ENCODE peak calls at places on chromosome 11, in five cellular contexts. V is A549, I is AG04450, S is K562, X is left lung. N is an unnamed sample.

GRCh38 chr11:73519266-73519665 is 78.6 kb downstream of the FAM168A start:
- DNase-seq in V (no peak), I (no peak), S (no peak), X (no peak), N (no peak)

GRCh38 chr11:24861440-24861839 is 364.6 kb downstream of the LUZP2 start:
- DNase-seq in V (no peak), I (no peak), S (no peak), X (no peak), N (no peak)

GRCh38 chr11:2539761-2540520 is 95.1 kb downstream of the KCNQ1 start:
- DNase-seq in V (no peak), I (no peak), S (no peak), X (peak; percentile 17), N (peak; percentile 35)

GRCh38 chr11:19976281-19976941 is 183.9 kb downstream of the DBX1 start:
- DNase-seq in V (no peak), I (no peak), S (peak; percentile 21), X (no peak), N (no peak)

GRCh38 chr11:116229581-116229980 is 543.2 kb downstream of the BUD13 start:
- DNase-seq in V (no peak), I (no peak), S (no peak), X (no peak), N (no peak)

GRCh38 chr11:26806209-26806608 is 84.3 kb upstream of the SLC5A12 start:
- DNase-seq in V (no peak), I (no peak), S (no peak), X (no peak), N (no peak)

GRCh38 chr11:86257446-86257845 is 12.9 kb downstream of the EED start:
- DNase-seq in V (no peak), I (no peak), S (no peak), X (no peak), N (no peak)

GRCh38 chr11:126929186-126930085 is 71.1 kb downstream of the KIRREL3 start:
- DNase-seq in V (no peak), I (no peak), S (no peak), X (no peak), N (no peak)

GRCh38 chr11:114077482-114078305 is 18.2 kb downstream of the ZBTB16 start:
- DNase-seq in V (no peak), I (no peak), S (no peak), X (no peak), N (no peak)

GRCh38 chr11:126467471-126467870 is 112.0 kb downstream of the ST3GAL4 start:
- DNase-seq in V (no peak), I (no peak), S (no peak), X (no peak), N (no peak)

GRCh38 chr11:61693897-61694840 is 14.0 kb downstream of the DAGLA start:
- DNase-seq in V (no peak), I (no peak), S (no peak), X (no peak), N (no peak)

GRCh38 chr11:129881570-129882170 is 13.7 kb downstream of the NFRKB start:
- DNase-seq in V (peak; percentile 51), I (no peak), S (peak; percentile 56), X (no peak), N (no peak)

GRCh38 chr11:76984741-76985140 is 49.5 kb upstream of the B3GNT6 start:
- DNase-seq in V (no peak), I (no peak), S (no peak), X (no peak), N (no peak)

GRCh38 chr11:34251640-34251980 is 106.2 kb downstream of the ABTB2 start:
- DNase-seq in V (no peak), I (no peak), S (no peak), X (no peak), N (no peak)

GRCh38 chr11:120181446-120181992 is 29.3 kb upstream of the OAF start:
- DNase-seq in V (no peak), I (no peak), S (no peak), X (no peak), N (no peak)

GRCh38 chr11:32713496-32713895 is 81.0 kb downstream of the CCDC73 start:
- DNase-seq in V (no peak), I (no peak), S (no peak), X (no peak), N (no peak)

GRCh38 chr11:17504330-17505107 is 27.9 kb upstream of the ABCC8 start:
- DNase-seq in V (peak; percentile 83), I (peak; percentile 6), S (peak; percentile 63), X (peak; percentile 74), N (peak; percentile 87)

GRCh38 chr11:75639752-75640151 is 29.1 kb downstream of the MAP6 start:
- DNase-seq in V (no peak), I (no peak), S (no peak), X (peak; percentile 86), N (peak; percentile 89)

GRCh38 chr11:126519653-126520573 is 164.4 kb downstream of the ST3GAL4 start:
- DNase-seq in V (no peak), I (no peak), S (no peak), X (no peak), N (no peak)

GRCh38 chr11:130480166-130480565 is 31.7 kb downstream of the ADAMTS15 start:
- DNase-seq in V (no peak), I (peak; percentile 23), S (peak; percentile 2), X (no peak), N (no peak)

GRCh38 chr11:123544631-123545375 is 109.6 kb downstream of the SCN3B start:
- DNase-seq in V (no peak), I (no peak), S (no peak), X (no peak), N (no peak)

GRCh38 chr11:5129457-5129877 is 8.7 kb downstream of the OR52A5 start:
- DNase-seq in V (no peak), I (no peak), S (peak; percentile 37), X (no peak), N (no peak)

GRCh38 chr11:62560566-62561103 is 13.1 kb downstream of the EEF1G start:
- DNase-seq in V (peak; percentile 90), I (peak; percentile 97), S (peak; percentile 74), X (peak; percentile 92), N (peak; percentile 90)

GRCh38 chr11:110366234-110366633 is 63.5 kb upstream of the FDX1 start:
- DNase-seq in V (no peak), I (no peak), S (no peak), X (peak; percentile 84), N (peak; percentile 87)

GRCh38 chr11:10856689-10857603 is 907 bp downstream of the ZBED5 start:
- DNase-seq in V (no peak), I (no peak), S (peak; percentile 30), X (no peak), N (peak; percentile 50)

GRCh38 chr11:68506908-68507307 is 46.4 kb downstream of the PPP6R3 start:
- DNase-seq in V (no peak), I (no peak), S (no peak), X (no peak), N (no peak)
- TF ChIP-seq CTCF in V (no peak), I (no peak), S (no peak), X (no peak), N (no peak)

DNA sequence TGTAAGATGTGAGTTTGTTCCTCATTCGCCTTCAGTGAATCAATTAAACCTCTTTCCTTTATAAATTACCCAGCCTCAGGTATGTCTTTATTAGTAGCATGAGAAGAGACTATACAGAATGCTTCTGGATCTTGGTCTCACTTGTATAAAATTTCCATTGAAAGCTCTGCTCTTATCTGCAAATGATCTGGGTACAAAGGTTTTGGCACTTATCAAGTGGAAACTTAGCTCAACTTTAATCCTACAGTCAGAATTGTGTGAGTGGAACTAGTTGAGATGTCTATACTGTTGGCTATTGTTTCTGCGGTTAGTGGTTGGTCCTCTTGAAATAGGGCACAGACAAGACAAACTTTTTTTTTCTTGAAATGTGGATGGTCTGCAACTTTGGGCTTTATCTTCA is 71.2 kb upstream of the CHORDC1 start:
- DNase-seq in V (no peak), I (no peak), S (no peak), X (no peak), N (no peak)
- H3K27ac ChIP-seq in V (no peak overlapping the region), I (no peak overlapping the region), S (no peak overlapping the region), X (no peak overlapping the region), N (no peak overlapping the region)

DNA sequence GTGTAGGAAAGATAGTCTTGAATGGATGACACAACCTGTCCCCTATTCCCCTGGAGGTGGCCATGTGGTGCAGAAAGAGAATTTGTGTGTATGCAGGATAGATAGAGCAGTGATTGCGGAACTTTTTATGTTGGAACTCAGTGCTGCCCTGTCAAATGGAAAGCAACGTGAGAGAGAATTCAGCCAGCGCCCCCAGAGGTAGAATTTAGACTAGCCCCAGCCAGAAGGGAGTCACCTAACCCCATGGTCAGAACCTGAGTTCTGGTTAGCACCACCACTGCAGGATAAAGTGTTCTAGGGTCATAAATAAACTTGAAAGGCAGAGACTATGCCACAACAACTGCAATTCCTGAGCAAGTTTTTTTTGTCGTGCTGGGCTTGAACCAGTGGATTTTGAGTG is 152.9 kb upstream of the GRIA4 start:
- DNase-seq in V (no peak), I (no peak), S (peak; percentile 18), X (no peak), N (no peak)
- TF ChIP-seq CTCF in V (no peak), I (no peak), S (peak; percentile 22), X (no peak), N (no peak)

GRCh38 chr11:36011574-36011973 is 67.7 kb downstream of the LDLRAD3 start:
- DNase-seq in V (no peak), I (no peak), S (no peak), X (no peak), N (no peak)
- H3K27ac ChIP-seq in V (no peak overlapping the region), I (no peak overlapping the region), S (no peak overlapping the region), X (no peak overlapping the region), N (no peak overlapping the region)

GRCh38 chr11:67640758-67641113 is 1.2 kb upstream of the TBX10 start:
- DNase-seq in V (no peak), I (no peak), S (no peak), X (no peak), N (no peak)

GRCh38 chr11:67639438-67639859 is at the start of gene TBX10:
- DNase-seq in V (no peak), I (no peak), S (no peak), X (no peak), N (no peak)

GRCh38 chr11:67641302-67642147 is 2.0 kb upstream of the TBX10 start:
- DNase-seq in V (no peak), I (no peak), S (no peak), X (no peak), N (no peak)

GRCh38 chr11:67638535-67639437 is 777 bp downstream of the TBX10 start:
- DNase-seq in V (no peak), I (no peak), S (no peak), X (no peak), N (no peak)

GRCh38 chr11:67640021-67640757 is 626 bp upstream of the TBX10 start:
- DNase-seq in V (peak; percentile 77), I (no peak), S (peak; percentile 76), X (no peak), N (peak; percentile 79)
- TF ChIP-seq CTCF in V (peak; percentile 61), I (peak; percentile 47), S (peak; percentile 79), X (peak; percentile 55), N (peak; percentile 61)

DNA sequence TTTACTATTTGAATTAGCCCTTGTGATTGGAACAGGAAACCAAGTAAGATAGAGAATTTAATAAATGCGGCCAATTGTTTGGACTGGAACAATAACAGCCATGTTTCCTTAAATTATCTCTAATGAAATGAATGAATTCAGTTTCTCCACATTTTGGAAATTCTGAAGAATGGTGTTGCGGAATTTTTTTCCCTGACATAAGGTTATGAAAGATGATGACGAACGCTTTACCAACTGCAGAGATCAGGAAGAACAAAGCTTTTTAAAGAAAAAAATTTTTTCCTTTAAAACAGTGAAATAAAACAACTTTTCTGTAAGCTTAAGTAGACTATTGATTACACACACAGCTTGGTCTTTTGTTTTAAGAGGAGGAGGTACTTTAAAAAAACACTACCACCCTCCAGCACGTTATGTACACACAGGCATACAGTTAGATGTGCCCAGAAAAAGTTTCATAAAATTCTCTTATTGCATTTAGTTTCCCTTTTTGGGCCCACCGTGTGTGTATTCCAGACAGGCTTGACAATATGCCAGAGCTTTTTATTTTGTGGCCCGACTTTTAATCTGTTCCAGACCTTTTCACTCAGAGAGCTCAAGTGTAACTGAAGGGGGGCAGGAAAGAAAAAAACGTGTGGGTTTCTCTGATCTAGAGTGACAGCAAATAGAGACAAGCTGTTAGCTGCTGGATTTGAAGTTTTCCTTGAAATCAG is 77.3 kb downstream of the YAP1 start:
- DNase-seq in V (no peak), I (no peak), S (no peak), X (no peak), N (no peak)
- H3K27ac ChIP-seq in V (no peak overlapping the region), I (no peak overlapping the region), S (no peak overlapping the region), X (peak overlapping the region; percentile 54), N (no peak overlapping the region)

N was measured in lower lobe of right lung.